ENCODE peak calls at places on chromosomes 5 and 9, in nine cellular contexts. U, P, J, R, W, V, E, L and M are unnamed samples.

GRCh38 chr9:20693068-20693467 is 9.0 kb downstream of the FOCAD start:
- DNase-seq in E (no peak), V (no peak), W (no peak), R (no peak), U (no peak), P (no peak), J (no peak), L (no peak), M (peak; percentile 49)

GRCh38 chr9:34898846-34899245 is 59.2 kb upstream of the PHF24 start:
- DNase-seq in W (no peak), L (no peak), U (no peak), P (no peak), E (no peak), R (no peak), J (no peak), V (no peak), M (no peak)

GRCh38 chr5:41094871-41095270 is 23.7 kb upstream of the MROH2B start:
- DNase-seq in L (no peak), V (no peak), R (no peak), E (no peak), U (no peak), J (no peak), P (no peak), W (no peak), M (no peak)

GRCh38 chr9:135763716-135764446 is 61.9 kb downstream of the KCNT1 start:
- DNase-seq in J (no peak), V (no peak), W (no peak), R (no peak), L (no peak), P (no peak), E (no peak), U (no peak), M (no peak)

GRCh38 chr5:149702953-149703646 is 27.0 kb upstream of the PPARGC1B start:
- DNase-seq in J (no peak), V (no peak), L (no peak), R (no peak), U (no peak), P (no peak), W (no peak), E (no peak), M (no peak)

GRCh38 chr5:472076-472655 is 29.2 kb downstream of the EXOC3 start:
- DNase-seq in W (peak; percentile 60), P (no peak), E (peak; percentile 74), J (peak; percentile 45), U (no peak), V (no peak), L (no peak), R (no peak), M (peak; percentile 14)

GRCh38 chr5:124087752-124088151 is 575.8 kb downstream of the CSNK1G3 start:
- DNase-seq in L (no peak), P (no peak), W (no peak), U (no peak), V (no peak), J (no peak), R (no peak), E (no peak), M (no peak)

GRCh38 chr5:19608434-19608833 is 379.6 kb downstream of the CDH18 start:
- DNase-seq in P (no peak), J (no peak), E (no peak), R (no peak), V (no peak), L (no peak), U (no peak), W (no peak), M (no peak)

GRCh38 chr5:102545175-102545574 is 46.4 kb upstream of the SLCO6A1 start:
- DNase-seq in U (no peak), V (no peak), W (peak; percentile 90), P (no peak), E (no peak), R (peak; percentile 64), L (no peak), J (no peak), M (no peak)

GRCh38 chr9:120882935-120883607 is 6.1 kb upstream of the PHF19 start:
- DNase-seq in R (no peak), W (no peak), V (no peak), P (no peak), L (no peak), J (no peak), E (no peak), U (no peak), M (no peak)

GRCh38 chr5:161988069-161988468 is 79.5 kb upstream of the GABRG2 start:
- DNase-seq in V (no peak), E (no peak), U (no peak), J (no peak), R (no peak), L (no peak), W (no peak), P (no peak), M (no peak)

GRCh38 chr5:72244862-72245371 is 75.1 kb downstream of the MRPS27 start:
- DNase-seq in L (peak; percentile 12), W (peak; percentile 69), R (no peak), V (no peak), E (no peak), U (peak; percentile 60), P (no peak), J (no peak), M (no peak)

GRCh38 chr5:55855509-55855908 is 4.4 kb downstream of the IL31RA start:
- DNase-seq in L (no peak), J (no peak), E (no peak), P (no peak), U (no peak), V (no peak), W (no peak), R (no peak), M (no peak)

GRCh38 chr9:35341585-35341984 is 148.3 kb upstream of the RUSC2 start:
- DNase-seq in W (peak; percentile 68), R (no peak), J (peak; percentile 39), E (peak; percentile 53), L (peak; percentile 59), U (peak; percentile 64), V (no peak), P (peak; percentile 44), M (no peak)

GRCh38 chr9:30197954-30198353 is 2186.5 kb upstream of the ACO1 start:
- DNase-seq in E (no peak), J (no peak), R (no peak), W (no peak), U (no peak), P (no peak), V (no peak), L (no peak), M (no peak)

GRCh38 chr9:126886194-126886830 is 25.9 kb downstream of the ZBTB34 start:
- DNase-seq in P (no peak), V (no peak), R (no peak), E (no peak), U (no peak), L (no peak), W (peak; percentile 78), J (no peak), M (no peak)

GRCh38 chr9:73595036-73595545 is 443.4 kb downstream of the ANXA1 start:
- DNase-seq in W (no peak), V (no peak), U (no peak), E (no peak), L (no peak), P (no peak), J (no peak), R (no peak), M (no peak)

GRCh38 chr9:20698799-20699198 is 14.7 kb downstream of the FOCAD start:
- DNase-seq in W (no peak), J (no peak), U (no peak), R (no peak), P (no peak), E (no peak), L (no peak), V (no peak), M (no peak)

GRCh38 chr5:164360589-164360988 is 855.2 kb downstream of the MAT2B start:
- DNase-seq in R (no peak), L (no peak), P (no peak), J (no peak), E (no peak), V (no peak), W (no peak), U (no peak), M (no peak)

GRCh38 chr5:124929000-124929399 is 182.6 kb upstream of the ZNF608 start:
- DNase-seq in U (no peak), J (no peak), P (no peak), R (no peak), E (no peak), W (no peak), L (no peak), V (no peak), M (no peak)

GRCh38 chr9:128150594-128151342 is 1.5 kb downstream of the LCN2 start:
- DNase-seq in U (no peak), R (peak; percentile 56), V (no peak), W (peak; percentile 90), E (peak; percentile 82), P (no peak), L (no peak), J (peak; percentile 41), M (no peak)
- TF ChIP-seq CTCF in U (peak; percentile 46), R (no peak), V (no peak), W (peak; percentile 81), E (no peak), P (peak; percentile 34), L (peak; percentile 26), J (no peak), M (no peak)

GRCh38 chr9:6910032-6910431 is 152.3 kb downstream of the KDM4C start:
- DNase-seq in U (peak; percentile 26), R (no peak), J (no peak), P (no peak), V (no peak), W (no peak), E (no peak), L (no peak), M (no peak)
- TF ChIP-seq CTCF in U (peak; percentile 80), R (peak; percentile 69), J (no peak), P (peak; percentile 44), V (peak; percentile 15), W (peak; percentile 76), E (no peak), L (peak; percentile 45), M (no peak)

GRCh38 chr5:16995372-16995771 is 59.3 kb upstream of the MYO10 start:
- DNase-seq in R (no peak), L (no peak), V (no peak), P (no peak), E (no peak), W (no peak), J (no peak), U (peak; percentile 22), M (no peak)
- TF ChIP-seq CTCF in R (no peak), L (no peak), V (no peak), P (no peak), E (no peak), W (no peak), J (no peak), U (no peak), M (no peak)

DNA sequence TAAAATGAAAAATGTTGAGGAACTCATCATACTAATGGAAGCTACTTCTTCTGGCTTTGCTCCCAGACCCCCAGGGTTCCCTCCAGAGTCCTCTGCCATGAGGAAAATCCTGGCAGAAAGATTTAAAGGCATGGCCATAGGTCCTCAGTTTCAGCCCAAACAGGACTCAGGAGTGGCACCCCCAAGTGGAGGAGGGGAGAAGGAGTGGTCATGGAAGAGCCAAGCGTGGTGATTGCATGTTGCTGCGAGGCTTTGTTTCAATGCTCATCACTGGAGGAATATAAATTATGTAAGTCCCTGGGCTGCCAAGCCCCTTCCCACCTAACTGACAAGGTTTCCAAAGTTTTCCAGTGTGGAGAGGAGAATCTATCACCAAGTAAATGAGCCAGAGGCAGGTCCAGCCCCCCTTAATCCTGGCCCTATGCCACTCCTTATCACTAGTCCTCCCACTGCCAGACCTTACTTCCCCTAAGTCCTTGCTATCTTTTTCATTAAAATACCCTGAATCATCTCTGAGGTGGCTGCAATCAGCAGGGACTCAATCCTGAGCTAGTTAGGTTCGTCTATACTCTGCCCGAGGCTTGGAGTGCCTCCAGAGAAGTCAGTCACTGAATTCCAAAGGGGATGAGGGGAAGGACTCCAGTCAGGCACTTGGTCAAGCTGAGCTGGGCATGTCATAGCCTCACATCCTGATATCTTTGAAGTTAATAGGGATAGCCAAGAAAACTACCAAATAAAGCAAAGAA is 70.7 kb upstream of the TAF1L start:
- DNase-seq in W (peak; percentile 66), R (no peak), E (no peak), P (no peak), V (no peak), L (no peak), J (no peak), U (no peak), M (no peak)
- TF ChIP-seq CTCF in W (peak; percentile 44), R (no peak), E (no peak), P (no peak), V (no peak), L (no peak), J (no peak), U (no peak), M (no peak)